ENCODE peak calls at places on chromosomes 11 and 22, in five cellular contexts. One of them, this sample, is unnamed.

GRCh38 chr22:31084811-31085492 is 3.8 kb downstream of the SMTN start:
- DNase-seq in psoas muscle: peak; percentile 91
- DNase-seq in spleen: peak; percentile 96
- DNase-seq in left ventricle myocardium inferior: peak; percentile 90
- DNase-seq in tibial artery: peak; percentile 91
- DNase-seq in this sample: peak; percentile 83

GRCh38 chr11:118656563-118657165 is 22.8 kb downstream of the TREH start:
- DNase-seq in left ventricle myocardium inferior: no peak
- DNase-seq in spleen: no peak
- DNase-seq in tibial artery: no peak
- DNase-seq in psoas muscle: no peak
- DNase-seq in this sample: no peak

GRCh38 chr22:49663311-49663711 is 164.4 kb downstream of the BRD1 start:
- DNase-seq in spleen: no peak
- DNase-seq in psoas muscle: no peak
- DNase-seq in left ventricle myocardium inferior: no peak
- DNase-seq in tibial artery: no peak
- DNase-seq in this sample: no peak

GRCh38 chr11:91104237-91104636 is 881.4 kb upstream of the CHORDC1 start:
- DNase-seq in tibial artery: no peak
- DNase-seq in spleen: no peak
- DNase-seq in psoas muscle: no peak
- DNase-seq in left ventricle myocardium inferior: no peak
- DNase-seq in this sample: no peak

GRCh38 chr22:50734986-50735738 is 2.8 kb upstream of the ACR start:
- DNase-seq in spleen: peak; percentile 54
- DNase-seq in tibial artery: no peak
- DNase-seq in psoas muscle: no peak
- DNase-seq in left ventricle myocardium inferior: peak; percentile 9
- DNase-seq in this sample: no peak

GRCh38 chr22:34283844-34284243 is 363.6 kb upstream of the LARGE1 start:
- DNase-seq in left ventricle myocardium inferior: no peak
- DNase-seq in psoas muscle: no peak
- DNase-seq in tibial artery: no peak
- DNase-seq in spleen: no peak
- DNase-seq in this sample: no peak

GRCh38 chr11:64048042-64048854 is 12.5 kb downstream of the FLRT1 start:
- DNase-seq in tibial artery: no peak
- DNase-seq in left ventricle myocardium inferior: no peak
- DNase-seq in spleen: no peak
- DNase-seq in psoas muscle: no peak
- DNase-seq in this sample: peak; percentile 64

GRCh38 chr11:120028181-120028935 is 109.6 kb downstream of the TRIM29 start:
- DNase-seq in left ventricle myocardium inferior: no peak
- DNase-seq in spleen: no peak
- DNase-seq in psoas muscle: no peak
- DNase-seq in tibial artery: no peak
- DNase-seq in this sample: no peak

GRCh38 chr22:43004362-43005035 is 10.4 kb downstream of the PACSIN2 start:
- DNase-seq in psoas muscle: no peak
- DNase-seq in spleen: peak; percentile 58
- DNase-seq in tibial artery: no peak
- DNase-seq in left ventricle myocardium inferior: no peak
- DNase-seq in this sample: no peak

GRCh38 chr22:46829140-46829891 is 66.9 kb downstream of the TBC1D22A start:
- DNase-seq in tibial artery: no peak
- DNase-seq in left ventricle myocardium inferior: no peak
- DNase-seq in spleen: no peak
- DNase-seq in psoas muscle: no peak
- DNase-seq in this sample: no peak

GRCh38 chr11:16743478-16743877 is 5.0 kb downstream of the C11orf58 start:
- DNase-seq in psoas muscle: no peak
- DNase-seq in spleen: no peak
- DNase-seq in left ventricle myocardium inferior: no peak
- DNase-seq in tibial artery: no peak
- DNase-seq in this sample: no peak

GRCh38 chr11:61028135-61028729 is 56.8 kb downstream of the CD6 start:
- DNase-seq in psoas muscle: no peak
- DNase-seq in tibial artery: no peak
- DNase-seq in spleen: peak; percentile 86
- DNase-seq in left ventricle myocardium inferior: no peak
- DNase-seq in this sample: no peak

GRCh38 chr22:45226681-45227186 is 14.0 kb downstream of the KIAA0930 start:
- DNase-seq in spleen: no peak
- DNase-seq in left ventricle myocardium inferior: no peak
- DNase-seq in tibial artery: peak; percentile 56
- DNase-seq in psoas muscle: no peak
- DNase-seq in this sample: no peak

GRCh38 chr11:17401841-17402240 is 13.4 kb upstream of the KCNJ11 start:
- DNase-seq in spleen: no peak
- DNase-seq in left ventricle myocardium inferior: no peak
- DNase-seq in tibial artery: no peak
- DNase-seq in psoas muscle: no peak
- DNase-seq in this sample: no peak

GRCh38 chr11:1546077-1546535 is 26.0 kb downstream of the DUSP8 start:
- DNase-seq in spleen: no peak
- DNase-seq in left ventricle myocardium inferior: no peak
- DNase-seq in psoas muscle: no peak
- DNase-seq in tibial artery: no peak
- DNase-seq in this sample: no peak

GRCh38 chr11:79119491-79120284 is 321.1 kb downstream of the TENM4 start:
- DNase-seq in spleen: no peak
- DNase-seq in left ventricle myocardium inferior: no peak
- DNase-seq in psoas muscle: no peak
- DNase-seq in tibial artery: no peak
- DNase-seq in this sample: no peak

GRCh38 chr22:39257522-39258475 is 13.0 kb upstream of the PDGFB start:
- DNase-seq in tibial artery: no peak
- DNase-seq in spleen: no peak
- DNase-seq in left ventricle myocardium inferior: no peak
- DNase-seq in psoas muscle: no peak
- DNase-seq in this sample: no peak

GRCh38 chr11:110565690-110566336 is 136.1 kb downstream of the FDX1 start:
- DNase-seq in psoas muscle: no peak
- DNase-seq in left ventricle myocardium inferior: no peak
- DNase-seq in spleen: no peak
- DNase-seq in tibial artery: no peak
- DNase-seq in this sample: no peak

GRCh38 chr22:39135092-39135896 is 17.2 kb downstream of the CBX7 start:
- DNase-seq in tibial artery: no peak
- DNase-seq in left ventricle myocardium inferior: peak; percentile 56
- DNase-seq in spleen: peak; percentile 81
- DNase-seq in psoas muscle: no peak
- DNase-seq in this sample: peak; percentile 46

GRCh38 chr11:57791321-57792059 is 29.9 kb downstream of the CTNND1 start:
- DNase-seq in spleen: peak; percentile 82
- DNase-seq in psoas muscle: no peak
- DNase-seq in tibial artery: no peak
- DNase-seq in left ventricle myocardium inferior: no peak
- DNase-seq in this sample: no peak

GRCh38 chr11:118180300-118180703 is 3.9 kb upstream of the SCN2B start:
- DNase-seq in left ventricle myocardium inferior: peak; percentile 85
- DNase-seq in spleen: no peak
- DNase-seq in psoas muscle: peak; percentile 66
- DNase-seq in tibial artery: peak; percentile 38
- DNase-seq in this sample: no peak

GRCh38 chr11:3028808-3029207 is 28.4 kb downstream of the CARS1 start:
- DNase-seq in tibial artery: no peak
- DNase-seq in spleen: no peak
- DNase-seq in left ventricle myocardium inferior: no peak
- DNase-seq in psoas muscle: no peak
- DNase-seq in this sample: no peak
- TF ChIP-seq CTCF in tibial artery: no peak
- TF ChIP-seq CTCF in spleen: no peak
- TF ChIP-seq CTCF in left ventricle myocardium inferior: no peak
- TF ChIP-seq CTCF in psoas muscle: no peak
- TF ChIP-seq CTCF in this sample: no peak

DNA sequence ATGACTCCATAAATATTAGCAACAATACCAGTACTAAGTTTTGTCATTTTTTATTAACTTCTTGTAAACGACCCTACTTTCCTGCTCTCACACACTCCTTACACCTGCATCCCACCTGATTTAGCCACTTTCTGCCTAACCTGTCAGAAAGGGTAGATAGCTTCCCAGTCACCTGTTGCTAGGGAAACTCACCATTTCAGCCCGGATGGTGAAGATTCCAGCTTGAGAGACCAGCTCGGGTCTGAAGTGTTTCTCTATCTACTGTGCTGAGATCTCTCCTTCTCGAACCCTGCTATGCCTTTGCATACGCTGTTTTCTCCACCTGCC is at the start of gene PARVG:
- DNase-seq in tibial artery: no peak
- DNase-seq in left ventricle myocardium inferior: no peak
- DNase-seq in psoas muscle: no peak
- DNase-seq in spleen: peak; percentile 70
- DNase-seq in this sample: no peak
- H3K4me3 ChIP-seq in tibial artery: peak within 1 kb of the TSS; percentile 28
- H3K4me3 ChIP-seq in left ventricle myocardium inferior: peak within 1 kb of the TSS; percentile 48
- H3K4me3 ChIP-seq in psoas muscle: peak within 1 kb of the TSS; percentile 36
- H3K4me3 ChIP-seq in spleen: peak within 1 kb of the TSS; percentile 57
- H3K4me3 ChIP-seq in this sample: no peak within 1 kb of the TSS

GRCh38 chr11:2896047-2896446 is 10.5 kb upstream of the CDKN1C start:
- DNase-seq in left ventricle myocardium inferior: no peak
- DNase-seq in psoas muscle: no peak
- DNase-seq in tibial artery: no peak
- DNase-seq in spleen: no peak
- DNase-seq in this sample: no peak
- H3K4me1 ChIP-seq in left ventricle myocardium inferior: peaks cover 37% of the 10 kb centered on the region
- H3K4me1 ChIP-seq in psoas muscle: no peaks in the 10 kb centered on the region
- H3K4me1 ChIP-seq in tibial artery: peaks cover 26% of the 10 kb centered on the region
- H3K4me1 ChIP-seq in spleen: peaks cover 33% of the 10 kb centered on the region
- H3K4me1 ChIP-seq in this sample: peaks cover 20% of the 10 kb centered on the region

GRCh38 chr11:13207270-13207664 is 70.3 kb upstream of the BMAL1 start:
- DNase-seq in tibial artery: no peak
- DNase-seq in spleen: no peak
- DNase-seq in left ventricle myocardium inferior: no peak
- DNase-seq in psoas muscle: no peak
- DNase-seq in this sample: no peak
- TF ChIP-seq CTCF in tibial artery: no peak
- TF ChIP-seq CTCF in spleen: no peak
- TF ChIP-seq CTCF in left ventricle myocardium inferior: no peak
- TF ChIP-seq CTCF in psoas muscle: no peak
- TF ChIP-seq CTCF in this sample: no peak